ENCODE peak calls at places on chromosomes 13 and 19, in ten cellular contexts. J is NCI-H748 treated with DMSO at 0.1 percent for 48 hours, T is T-helper 1 cell, G is ELR, W is mucosa of descending colon, O is endothelial cell, I is RWPE1, M is NCI-H1930, L is iris pigment epithelial cell, K is uterus. H is an unnamed sample.

GRCh38 chr13:47474845-47475244 is 526.2 kb downstream of the SUCLA2 start:
- DNase-seq in J (no peak), T (no peak), G (no peak), W (no peak), O (no peak), I (no peak), M (no peak), L (no peak), K (no peak), H (no peak)

GRCh38 chr13:73081256-73081915 is 22.6 kb downstream of the KLF5 start:
- DNase-seq in J (no peak), T (no peak), G (no peak), W (no peak), O (no peak), I (no peak), M (no peak), L (no peak), K (no peak), H (peak; percentile 15)

GRCh38 chr19:3224346-3225325 is at the start of gene CELF5:
- DNase-seq in J (no peak), T (peak; percentile 67), G (peak; percentile 54), W (no peak), O (peak; percentile 64), I (peak; percentile 65), M (peak; percentile 32), L (no peak), K (peak; percentile 38), H (peak; percentile 46)

GRCh38 chr19:38745316-38745715 is 1.0 kb upstream of the CAPN12 start:
- DNase-seq in J (no peak), T (no peak), G (no peak), W (no peak), O (no peak), I (no peak), M (no peak), L (no peak), K (no peak), H (no peak)

GRCh38 chr13:85549819-85550218 is 249.4 kb downstream of the SLITRK6 start:
- DNase-seq in J (no peak), T (no peak), G (no peak), W (no peak), O (no peak), I (no peak), M (no peak), L (no peak), K (no peak), H (no peak)

GRCh38 chr13:40992678-40993077 is 26.4 kb downstream of the ELF1 start:
- DNase-seq in J (peak; percentile 36), T (no peak), G (peak; percentile 13), W (no peak), O (no peak), I (no peak), M (no peak), L (no peak), K (no peak), H (no peak)

GRCh38 chr19:23440791-23441190 is 45.5 kb upstream of the ZNF91 start:
- DNase-seq in J (no peak), T (no peak), G (peak; percentile 34), W (no peak), O (no peak), I (no peak), M (no peak), L (no peak), K (no peak), H (no peak)

GRCh38 chr19:35264281-35265125 is 4.3 kb upstream of the USF2 start:
- DNase-seq in J (no peak), T (no peak), G (no peak), W (peak; percentile 15), O (no peak), I (no peak), M (no peak), L (no peak), K (peak; percentile 11), H (no peak)

GRCh38 chr19:53254451-53255341 is at the start of gene ZNF677:
- DNase-seq in J (peak; percentile 78), T (peak; percentile 77), G (peak; percentile 86), W (peak; percentile 91), O (peak; percentile 83), I (peak; percentile 69), M (no peak), L (peak; percentile 93), K (peak; percentile 91), H (peak; percentile 91)

GRCh38 chr13:26656919-26657318 is 99.4 kb downstream of the WASF3 start:
- DNase-seq in J (peak; percentile 23), T (no peak), G (peak; percentile 30), W (no peak), O (no peak), I (no peak), M (no peak), L (peak; percentile 87), K (no peak), H (peak; percentile 58)

GRCh38 chr13:112893570-112894422 is 75.2 kb upstream of the MCF2L start:
- DNase-seq in J (peak; percentile 37), T (peak; percentile 27), G (no peak), W (peak; percentile 68), O (peak; percentile 59), I (peak; percentile 49), M (peak; percentile 87), L (peak; percentile 8), K (no peak), H (peak; percentile 86)

GRCh38 chr19:58009666-58010301 is 7.2 kb upstream of the ZNF606 start:
- DNase-seq in J (peak; percentile 92), T (peak; percentile 38), G (peak; percentile 88), W (peak; percentile 80), O (no peak), I (peak; percentile 72), M (peak; percentile 97), L (peak; percentile 88), K (peak; percentile 92), H (peak; percentile 93)

GRCh38 chr13:59665736-59666135 is 498.0 kb downstream of the DIAPH3 start:
- DNase-seq in J (no peak), T (no peak), G (no peak), W (no peak), O (no peak), I (no peak), M (peak; percentile 45), L (peak; percentile 12), K (no peak), H (no peak)

GRCh38 chr19:15702590-15702930 is 25.3 kb upstream of the OR10H2 start:
- DNase-seq in J (peak; percentile 27), T (no peak), G (peak; percentile 5), W (peak; percentile 86), O (no peak), I (no peak), M (no peak), L (peak; percentile 46), K (peak; percentile 60), H (peak; percentile 42)

GRCh38 chr19:42081584-42082258 is 5.8 kb downstream of the ZNF574 start:
- DNase-seq in J (no peak), T (no peak), G (peak; percentile 70), W (no peak), O (no peak), I (peak; percentile 27), M (peak; percentile 14), L (peak; percentile 70), K (no peak), H (no peak)

GRCh38 chr19:53082929-53083328 is 20.3 kb downstream of the ZNF160 start:
- DNase-seq in J (no peak), T (no peak), G (no peak), W (no peak), O (no peak), I (no peak), M (no peak), L (no peak), K (no peak), H (no peak)

GRCh38 chr19:2594319-2594718 is 108.2 kb downstream of the GNG7 start:
- DNase-seq in J (no peak), T (no peak), G (no peak), W (no peak), O (no peak), I (no peak), M (no peak), L (no peak), K (no peak), H (no peak)

GRCh38 chr13:97695684-97696083 is 257.8 kb upstream of the IPO5 start:
- DNase-seq in J (no peak), T (no peak), G (no peak), W (no peak), O (no peak), I (no peak), M (no peak), L (no peak), K (no peak), H (no peak)

GRCh38 chr13:39597828-39598227 is 5.2 kb downstream of the LHFPL6 start:
- DNase-seq in J (no peak), T (no peak), G (peak; percentile 30), W (no peak), O (no peak), I (no peak), M (no peak), L (peak; percentile 58), K (no peak), H (no peak)

GRCh38 chr13:108915095-108915633 is 285.8 kb downstream of the MYO16 start:
- DNase-seq in J (no peak), T (no peak), G (peak; percentile 53), W (no peak), O (no peak), I (peak; percentile 13), M (no peak), L (peak; percentile 78), K (no peak), H (no peak)